ENCODE peak calls at places on chromosomes 4 and X, in five cellular contexts. X, J, D, U and P are unnamed samples.

GRCh38 chr4:77240469-77241066 is 83.6 kb downstream of the CCNG2 start:
- DNase-seq in U (peak), D (peak), J (peak), X (no peak), P (peak)

GRCh38 chr4:2761035-2761923 is 5.1 kb upstream of the TNIP2 start:
- DNase-seq in J (no peak), X (no peak), D (no peak), U (no peak), P (no peak)

GRCh38 chrX:11010476-11010875 is 100.7 kb upstream of the HCCS start:
- DNase-seq in U (no peak), D (no peak), J (no peak), X (no peak), P (no peak)

GRCh38 chr4:153748378-153748777 is 11.4 kb downstream of the RNF175 start:
- DNase-seq in J (no peak), U (peak), X (peak), D (no peak), P (no peak)

GRCh38 chrX:14030248-14030592 is 528 bp upstream of the GEMIN8 start:
- DNase-seq in U (peak), D (no peak), J (no peak), X (no peak), P (peak)

GRCh38 chr4:163404570-163404969 is 60.9 kb downstream of the NPY5R start:
- DNase-seq in U (no peak), J (no peak), X (no peak), D (no peak), P (no peak)

GRCh38 chrX:67544871-67545771 is 1.3 kb downstream of the AR start:
- DNase-seq in U (peak), J (no peak), X (no peak), D (no peak), P (no peak)

GRCh38 chrX:25810202-25810601 is 327.9 kb upstream of the MAGEB18 start:
- DNase-seq in J (no peak), X (no peak), D (no peak), U (no peak), P (no peak)

GRCh38 chrX:97524997-97525396 is 641.3 kb downstream of the RPA4 start:
- DNase-seq in X (peak), U (no peak), J (no peak), D (no peak), P (no peak)

GRCh38 chrX:110418220-110418856 is 59.7 kb downstream of the RTL9 start:
- DNase-seq in U (peak), J (no peak), X (no peak), D (peak), P (no peak)

GRCh38 chrX:114889454-114889853 is 128.0 kb downstream of the IL13RA2 start:
- DNase-seq in U (no peak), X (no peak), D (no peak), J (no peak), P (no peak)

GRCh38 chr4:138540056-138540800 is 298.1 kb upstream of the SLC7A11 start:
- DNase-seq in D (no peak), X (no peak), U (peak), J (no peak), P (no peak)

GRCh38 chr4:76562851-76563803 is 128.1 kb downstream of the SHROOM3 start:
- DNase-seq in J (no peak), U (no peak), D (no peak), X (peak), P (no peak)

GRCh38 chrX:134148293-134148692 is 88.7 kb upstream of the CCDC160 start:
- DNase-seq in U (no peak), D (no peak), X (no peak), J (no peak), P (no peak)